ENCODE peak calls at places on chromosomes 12 and 14, in seven cellular contexts. S is Peyer's patch, D is HCT116, O is heart right ventricle, V is BE2C, K is upper lobe of right lung, F is IMR-90. L is an unnamed sample.
A peak's percentile ranks its signal among the peaks of the same experiment; 100 is the strongest.

GRCh38 chr14:106286697-106287290 is 760.4 kb downstream of the TMEM121 start:
- DNase-seq in F (no peak), K (no peak), V (peak; percentile 44), D (no peak), S (no peak), O (no peak), L (no peak)

GRCh38 chr12:122558721-122559641 is 31.9 kb downstream of the KNTC1 start:
- DNase-seq in K (no peak), V (no peak), S (no peak), O (no peak), D (no peak), F (no peak), L (no peak)

GRCh38 chr14:71682337-71682736 is 249.9 kb upstream of the RGS6 start:
- DNase-seq in D (no peak), S (no peak), V (no peak), K (no peak), F (peak; percentile 82), O (no peak), L (no peak)

GRCh38 chr12:47812797-47813490 is 6.8 kb downstream of the HDAC7 start:
- DNase-seq in V (peak; percentile 70), F (peak; percentile 83), K (peak; percentile 95), D (no peak), O (peak; percentile 92), S (peak; percentile 81), L (peak; percentile 98)

GRCh38 chr14:54877015-54877702 is 25.5 kb downstream of the GCH1 start:
- DNase-seq in F (peak; percentile 10), S (no peak), K (no peak), O (no peak), D (no peak), V (no peak), L (no peak)

GRCh38 chr12:1946311-1946710 is 27.9 kb upstream of the CACNA2D4 start:
- DNase-seq in D (no peak), O (no peak), K (no peak), V (no peak), S (no peak), F (no peak), L (no peak)

GRCh38 chr12:22276846-22277245 is 57.7 kb downstream of the ST8SIA1 start:
- DNase-seq in V (no peak), D (no peak), K (no peak), S (no peak), O (no peak), F (no peak), L (no peak)

GRCh38 chr12:9347328-9348127 is 139.3 kb upstream of the PZP start:
- DNase-seq in V (no peak), D (peak; percentile 10), K (no peak), O (no peak), F (peak; percentile 13), S (no peak), L (no peak)

GRCh38 chr12:6471992-6472366 is 1.5 kb upstream of the VAMP1 start:
- DNase-seq in V (no peak), F (no peak), O (no peak), S (no peak), K (no peak), D (no peak), L (no peak)

GRCh38 chr14:65476290-65476941 is 63.9 kb downstream of the FUT8 start:
- DNase-seq in F (no peak), V (no peak), O (no peak), K (no peak), D (no peak), S (no peak), L (no peak)

GRCh38 chr12:30023186-30023585 is 239.4 kb upstream of the TMTC1 start:
- DNase-seq in D (no peak), V (no peak), O (no peak), K (no peak), F (peak; percentile 19), S (no peak), L (no peak)

GRCh38 chr14:21506557-21506956 is 4.6 kb downstream of the METTL3 start:
- DNase-seq in S (no peak), O (no peak), D (no peak), V (no peak), F (no peak), K (no peak), L (no peak)

GRCh38 chr12:122503783-122504590 is 3.3 kb upstream of the ZCCHC8 start:
- DNase-seq in O (no peak), S (no peak), F (no peak), D (no peak), V (no peak), K (no peak), L (no peak)

GRCh38 chr14:22556021-22556989 is 32.7 kb downstream of the DAD1 start:
- DNase-seq in V (no peak), D (no peak), F (peak; percentile 89), S (peak; percentile 70), K (peak; percentile 83), O (peak; percentile 46), L (peak; percentile 78)

GRCh38 chr12:52956987-52957386 is 8.1 kb downstream of the KRT18 start:
- DNase-seq in D (no peak), V (no peak), K (no peak), S (no peak), O (no peak), F (peak; percentile 70), L (no peak)

GRCh38 chr12:2877959-2878732 is 1.1 kb downstream of the RHNO1 start:
- DNase-seq in O (no peak), D (no peak), F (peak; percentile 53), K (no peak), V (no peak), S (no peak), L (no peak)

GRCh38 chr12:31685801-31686200 is 26.3 kb downstream of the ETFBKMT start:
- DNase-seq in V (no peak), F (no peak), K (no peak), D (no peak), S (no peak), O (no peak), L (no peak)

DNA sequence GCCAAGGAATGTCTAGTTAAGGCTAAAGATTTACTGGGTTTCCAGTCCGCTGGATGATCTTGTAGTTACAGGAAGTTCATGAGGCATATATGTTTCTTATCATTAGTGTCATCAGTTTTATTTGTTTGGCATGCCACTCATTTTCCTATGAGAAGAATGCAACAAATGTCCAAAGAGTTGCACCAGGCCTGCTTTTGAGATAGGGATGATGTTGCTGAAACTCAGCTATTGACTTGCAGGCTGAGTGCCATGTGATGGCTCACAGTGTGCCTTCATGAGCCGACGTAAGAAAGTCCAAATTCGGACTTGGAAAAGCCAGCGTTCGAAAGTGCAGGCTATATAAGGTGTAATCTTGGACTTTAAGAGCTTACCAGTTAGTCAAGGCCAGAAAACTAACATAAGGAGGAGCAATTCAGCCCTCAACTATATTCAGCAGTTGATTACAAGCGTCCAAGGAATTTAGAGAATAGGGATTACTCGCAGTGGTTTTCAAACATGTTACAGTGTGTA is 101.4 kb downstream of the LGMN start:
- DNase-seq in V (no peak), F (peak; percentile 94), O (no peak), D (no peak), K (no peak), S (no peak), L (no peak)
- H3K4me1 ChIP-seq in V (no peaks in the 10 kb centered on the region), F (peaks cover 50% of the 10 kb centered on the region), O (peaks cover 73% of the 10 kb centered on the region), D (peaks cover 22% of the 10 kb centered on the region), K (peaks cover 57% of the 10 kb centered on the region), S (peaks cover 14% of the 10 kb centered on the region), L (peaks cover 76% of the 10 kb centered on the region)

DNA sequence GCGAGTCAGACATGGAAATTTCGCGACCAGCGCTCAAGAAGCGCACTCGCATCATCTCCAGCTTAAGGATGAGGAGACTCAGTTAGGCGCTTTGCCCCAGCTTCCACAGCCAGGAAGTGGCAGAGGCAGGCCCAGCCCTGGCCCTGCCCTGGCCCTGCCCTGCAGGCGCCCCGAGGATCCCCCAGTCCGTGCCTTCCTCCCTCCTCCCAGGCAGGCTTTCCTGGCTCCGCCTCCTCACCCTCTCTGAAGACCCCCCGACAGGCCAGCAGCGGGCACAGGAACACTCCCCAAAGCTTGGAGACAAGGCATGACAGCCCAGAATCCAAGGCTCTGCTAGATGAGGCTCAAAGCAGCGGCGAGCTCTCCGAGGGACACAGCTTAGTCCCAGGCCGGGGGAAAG is 25.1 kb downstream of the UBR7 start:
- DNase-seq in F (no peak), D (no peak), V (no peak), S (no peak), K (peak; percentile 55), O (no peak), L (no peak)
- H3K4me3 ChIP-seq in F (no peak overlapping the region), D (no peak overlapping the region), V (peak overlapping the region; percentile 83), S (no peak overlapping the region), K (no peak overlapping the region), O (peak overlapping the region; percentile 55), L (no peak overlapping the region)

GRCh38 chr14:74979029-74979428 is 23.6 kb upstream of the PGF start:
- DNase-seq in K (no peak), F (no peak), O (no peak), V (no peak), S (no peak), D (no peak), L (no peak)

GRCh38 chr14:74979442-74980397 is 23.0 kb upstream of the EIF2B2 start:
- DNase-seq in O (no peak), D (no peak), K (no peak), V (peak; percentile 69), S (no peak), F (peak; percentile 36), L (no peak)

GRCh38 chr14:74977901-74978385 is 22.5 kb upstream of the PGF start:
- DNase-seq in S (no peak), O (no peak), F (no peak), V (no peak), D (no peak), K (no peak), L (no peak)

GRCh38 chr14:74977164-74977900 is 21.9 kb upstream of the PGF start:
- DNase-seq in D (no peak), O (no peak), V (no peak), K (no peak), F (no peak), S (no peak), L (no peak)

GRCh38 chr14:74978416-74978947 is 23.1 kb upstream of the PGF start:
- DNase-seq in F (no peak), K (no peak), S (no peak), O (no peak), V (peak; percentile 68), D (no peak), L (no peak)
- H3K4me1 ChIP-seq in F (peaks cover 15% of the 10 kb centered on the region), K (peaks cover 13% of the 10 kb centered on the region), S (peaks cover 2% of the 10 kb centered on the region), O (peaks cover 59% of the 10 kb centered on the region), V (peaks cover 24% of the 10 kb centered on the region), D (no peaks in the 10 kb centered on the region), L (no peaks in the 10 kb centered on the region)

GRCh38 chr14:42513837-42514236 is 907.2 kb downstream of the LRFN5 start:
- DNase-seq in D (no peak), F (no peak), S (no peak), K (no peak), O (no peak), V (no peak), L (no peak)
- H3K4me3 ChIP-seq in D (no peak overlapping the region), F (no peak overlapping the region), S (no peak overlapping the region), K (no peak overlapping the region), O (no peak overlapping the region), V (no peak overlapping the region), L (no peak overlapping the region)

DNA sequence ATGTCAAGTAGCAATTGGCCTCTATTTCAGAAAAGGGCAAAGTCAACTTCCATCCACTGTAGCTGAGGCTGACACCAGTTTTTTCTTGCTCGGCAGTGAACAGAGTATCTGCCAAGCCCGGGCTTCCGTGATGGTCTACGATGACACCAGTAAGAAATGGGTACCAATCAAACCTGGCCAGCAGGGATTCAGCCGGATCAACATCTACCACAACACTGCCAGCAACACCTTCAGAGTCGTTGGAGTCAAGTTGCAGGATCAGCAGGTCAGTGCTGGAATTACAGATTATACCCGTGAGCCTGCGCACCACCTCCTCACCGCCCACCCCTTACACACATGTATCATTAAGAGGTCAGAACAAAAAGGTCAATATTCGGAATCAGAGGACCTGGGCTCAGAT is 19.4 kb downstream of the EVL start:
- DNase-seq in O (no peak), D (no peak), S (no peak), F (no peak), V (no peak), K (no peak), L (no peak)
- H3K4me1 ChIP-seq in O (peaks cover 29% of the 10 kb centered on the region), D (no peaks in the 10 kb centered on the region), S (no peaks in the 10 kb centered on the region), F (no peaks in the 10 kb centered on the region), V (no peaks in the 10 kb centered on the region), K (peaks cover 11% of the 10 kb centered on the region), L (peaks cover 3% of the 10 kb centered on the region)

L was measured in left lung.